ENCODE peak calls at places on chromosomes 11 and 22, in seven cellular contexts. T is tibial nerve; O is NCI-H1092; W is naive thymus-derived CD8-positive, alpha-beta T cell; X is A549; P is colonic mucosa; J is neural progenitor cell. L is an unnamed sample.

GRCh38 chr11:8829556-8829955 is 81.4 kb upstream of the AKIP1 start:
- DNase-seq in T (no peak), O (no peak), W (no peak), X (no peak), P (no peak), J (no peak), L (no peak)

GRCh38 chr11:15276616-15277015 is 161.9 kb downstream of the INSC start:
- DNase-seq in T (no peak), O (peak), W (no peak), X (no peak), P (no peak), J (peak), L (no peak)

GRCh38 chr11:91860661-91861060 is 364.0 kb upstream of the FAT3 start:
- DNase-seq in T (no peak), O (no peak), W (no peak), X (no peak), P (no peak), J (no peak), L (no peak)

GRCh38 chr11:12043221-12043620 is 34.8 kb upstream of the DKK3 start:
- DNase-seq in T (no peak), O (no peak), W (no peak), X (no peak), P (no peak), J (no peak), L (no peak)

GRCh38 chr11:121630041-121630440 is 177.3 kb upstream of the SORL1-AS1 start:
- DNase-seq in T (no peak), O (no peak), W (no peak), X (no peak), P (no peak), J (no peak), L (no peak)

GRCh38 chr22:46038516-46039430 is 61.8 kb upstream of the WNT7B start:
- DNase-seq in T (no peak), O (no peak), W (no peak), X (no peak), P (peak), J (no peak), L (no peak)

GRCh38 chr11:11311169-11311568 is 41.9 kb downstream of the CSNK2A3 start:
- DNase-seq in T (no peak), O (no peak), W (no peak), X (no peak), P (no peak), J (no peak), L (no peak)

GRCh38 chr22:40499187-40499753 is 128.9 kb downstream of the SGSM3 start:
- DNase-seq in T (no peak), O (no peak), W (no peak), X (peak), P (no peak), J (no peak), L (peak)

GRCh38 chr22:47613606-47614350 is 851.3 kb downstream of the TBC1D22A start:
- DNase-seq in T (no peak), O (no peak), W (no peak), X (no peak), P (no peak), J (no peak), L (no peak)

GRCh38 chr11:96169250-96169649 is 173.7 kb downstream of the MAML2 start:
- DNase-seq in T (no peak), O (no peak), W (no peak), X (no peak), P (no peak), J (no peak), L (no peak)

GRCh38 chr11:15830730-15831443 is 525.5 kb downstream of the SOX6 start:
- DNase-seq in T (no peak), O (no peak), W (no peak), X (no peak), P (no peak), J (no peak), L (no peak)

L was measured in testis.